ENCODE peak calls at places on chromosomes 7 and 10, in seven cellular contexts. L is iPS DF 6.9, P is psoas muscle, E is Peyer's patch, O is OCI-LY7, X is gastrocnemius medialis, R is GM23248. V is an unnamed sample. For H3K4me1, the result is how much of the 10 kb centered on the place peaks cover.

GRCh38 chr7:46754135-46754730 is 827.7 kb downstream of the TNS3 start:
- DNase-seq in P (no peak), L (no peak), R (peak), O (no peak), X (no peak), E (no peak), V (no peak)

GRCh38 chr10:89312973-89313372 is 11.1 kb downstream of the IFIT2 start:
- DNase-seq in P (no peak), E (no peak), R (no peak), X (no peak), L (no peak), O (no peak), V (no peak)

GRCh38 chr10:23338155-23338828 is 6.3 kb downstream of the C10orf67 start:
- DNase-seq in P (no peak), E (no peak), X (no peak), L (no peak), O (no peak), R (peak), V (no peak)

GRCh38 chr7:155375337-155376277 is 77.9 kb downstream of the INSIG1 start:
- DNase-seq in E (no peak), X (no peak), O (no peak), L (no peak), R (no peak), P (no peak), V (no peak)

GRCh38 chr10:90138844-90139243 is 437.5 kb downstream of the KIF20B start:
- DNase-seq in E (no peak), X (no peak), R (no peak), L (no peak), P (no peak), O (peak), V (no peak)

GRCh38 chr7:142869434-142869833 is 14.6 kb downstream of the EPHB6 start:
- DNase-seq in P (no peak), O (no peak), X (no peak), L (no peak), E (no peak), R (no peak), V (no peak)

GRCh38 chr7:148793590-148793989 is 90.5 kb downstream of the EZH2 start:
- DNase-seq in X (no peak), O (no peak), R (peak), E (no peak), L (no peak), P (no peak), V (no peak)

GRCh38 chr10:70565556-70566514 is 36.7 kb downstream of the PRF1 start:
- DNase-seq in L (no peak), X (no peak), E (no peak), R (no peak), P (no peak), O (no peak), V (peak)

GRCh38 chr10:34760606-34761005 is 54.5 kb downstream of the PARD3 start:
- DNase-seq in O (no peak), L (no peak), X (peak), E (no peak), P (peak), R (peak), V (no peak)

GRCh38 chr10:5467634-5468255 is 31.6 kb downstream of the CALML5 start:
- DNase-seq in P (no peak), X (no peak), R (no peak), L (no peak), E (no peak), O (no peak), V (no peak)

GRCh38 chr10:5464521-5464920 is 34.8 kb downstream of the CALML5 start:
- DNase-seq in L (no peak), X (no peak), E (no peak), P (no peak), R (peak), O (no peak), V (no peak)

GRCh38 chr10:5468262-5469106 is 30.9 kb downstream of the CALML5 start:
- DNase-seq in X (no peak), O (no peak), L (no peak), R (no peak), P (no peak), E (no peak), V (no peak)

GRCh38 chr10:5466451-5466996 is 32.8 kb downstream of the CALML5 start:
- DNase-seq in O (no peak), P (no peak), X (no peak), E (peak), L (peak), R (peak), V (peak)

GRCh38 chr10:5465976-5466450 is 33.4 kb downstream of the CALML5 start:
- DNase-seq in O (no peak), L (no peak), X (no peak), P (no peak), R (no peak), E (no peak), V (no peak)
- H3K4me1 ChIP-seq in O (under half), L (under half), X (under half), P (under half), R (under half), E (under half), V (under half)

DNA sequence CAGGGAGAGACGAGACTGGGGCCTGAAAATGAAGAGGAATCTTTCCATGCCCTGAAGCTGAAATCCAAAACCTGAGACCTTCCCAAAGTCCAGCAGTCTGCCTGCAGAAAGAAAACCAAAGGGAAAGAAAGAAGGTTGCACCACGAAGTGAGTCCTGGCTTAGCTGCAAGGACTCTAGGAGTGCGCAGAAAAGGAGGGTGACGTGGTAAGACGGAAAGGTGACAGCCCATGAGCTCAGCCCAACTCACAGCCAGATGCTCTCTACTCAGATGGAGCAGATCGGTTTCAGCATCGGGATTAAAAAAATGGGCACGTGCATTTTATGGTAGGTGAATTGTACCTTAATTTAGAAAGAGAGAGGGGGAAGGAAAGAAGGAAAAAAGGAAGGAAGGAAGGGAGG is 67.0 kb downstream of the VOPP1 start:
- DNase-seq in L (no peak), O (no peak), E (peak), P (no peak), X (no peak), R (no peak), V (no peak)
- H3K27ac ChIP-seq in L (no peak), O (no peak), E (no peak), P (peak), X (peak), R (no peak), V (no peak)

GRCh38 chr7:22545539-22545938 is 45.6 kb upstream of the STEAP1B start:
- DNase-seq in P (no peak), L (no peak), X (no peak), E (no peak), R (no peak), O (no peak), V (no peak)
- H3K4me1 ChIP-seq in P (under half), L (under half), X (under half), E (under half), R (under half), O (under half), V (under half)

GRCh38 chr10:81784111-81784597 is 90.8 kb upstream of the NRG3 start:
- DNase-seq in O (no peak), E (no peak), R (no peak), X (no peak), L (no peak), P (peak), V (peak)
- H3K27ac ChIP-seq in O (no peak), E (no peak), R (no peak), X (no peak), L (no peak), P (no peak), V (no peak)

GRCh38 chr10:117364121-117364960 is 10.9 kb downstream of the PDZD8 start:
- DNase-seq in O (no peak), P (no peak), E (no peak), R (no peak), L (no peak), X (no peak), V (no peak)
- H3K4me1 ChIP-seq in O (under half), P (under half), E (under half), R (half or more), L (under half), X (under half), V (under half)

DNA sequence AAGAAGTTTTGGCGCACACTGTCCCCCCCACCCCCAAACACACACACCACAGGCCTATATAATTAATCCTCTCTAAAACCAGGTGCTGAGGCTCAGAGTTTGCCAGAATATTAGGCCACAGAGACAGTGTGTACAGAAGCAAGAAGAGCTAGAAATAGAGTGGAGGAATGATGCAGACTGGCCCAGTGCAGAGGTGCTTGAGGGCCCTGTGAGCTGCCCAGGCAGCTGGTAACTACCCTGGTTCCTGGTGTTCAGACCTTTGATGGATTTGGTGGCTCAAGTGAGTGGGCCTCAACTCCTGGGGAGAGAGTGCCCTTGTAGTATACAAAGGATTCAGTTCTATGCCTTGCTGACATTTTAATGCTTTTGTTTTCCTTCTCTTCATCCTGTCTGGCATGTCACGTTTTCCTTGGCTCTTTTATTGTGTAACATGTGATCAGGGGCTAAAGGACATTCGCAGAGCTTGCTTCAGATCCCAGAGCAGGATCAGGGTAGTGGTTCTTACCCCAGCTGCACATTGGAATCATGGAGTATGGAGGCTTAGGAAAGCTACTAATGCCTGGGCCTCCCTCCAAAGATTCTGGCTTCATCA is 20.1 kb downstream of the LRRC4 start:
- DNase-seq in X (no peak), E (no peak), L (no peak), R (no peak), O (no peak), P (no peak), V (no peak)
- H3K27ac ChIP-seq in X (peak), E (no peak), L (no peak), R (no peak), O (no peak), P (peak), V (peak)

GRCh38 chr10:124474502-124475070 is 13.0 kb downstream of the LHPP start:
- DNase-seq in E (no peak), O (no peak), L (no peak), X (no peak), P (no peak), R (no peak), V (no peak)

GRCh38 chr10:124470544-124471449 is 9.2 kb downstream of the LHPP start:
- DNase-seq in R (no peak), L (no peak), X (no peak), E (peak), O (no peak), P (no peak), V (no peak)

GRCh38 chr10:124469956-124470484 is 8.4 kb downstream of the LHPP start:
- DNase-seq in X (no peak), E (no peak), O (no peak), R (no peak), P (no peak), L (no peak), V (no peak)

GRCh38 chr10:124472071-124472470 is 10.4 kb downstream of the LHPP start:
- DNase-seq in L (no peak), P (no peak), R (no peak), O (no peak), X (no peak), E (no peak), V (no peak)

DNA sequence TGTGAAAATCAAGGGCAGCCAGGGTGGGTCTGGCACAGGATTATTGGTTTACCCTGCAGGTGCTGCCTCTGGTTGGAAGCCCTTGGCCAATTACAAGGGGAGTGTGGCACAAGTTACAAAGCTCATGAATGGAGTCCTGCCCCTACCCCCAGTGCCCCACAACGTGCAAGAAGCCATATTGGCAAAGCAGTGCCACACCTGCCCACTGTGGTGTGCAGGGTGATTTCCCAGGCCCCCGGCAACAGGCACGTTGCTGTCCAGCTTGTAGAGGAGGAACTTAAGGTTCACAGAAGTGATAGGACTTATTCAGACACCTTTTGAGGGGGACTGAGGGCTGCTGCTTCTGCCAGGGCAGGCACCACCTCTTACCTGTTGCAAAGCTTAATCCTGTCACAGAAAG is 11.4 kb downstream of the LHPP start:
- DNase-seq in X (no peak), R (no peak), L (no peak), P (no peak), E (no peak), O (no peak), V (no peak)
- H3K4me1 ChIP-seq in X (under half), R (under half), L (under half), P (under half), E (under half), O (under half), V (under half)